ENCODE peak calls at places on chromosomes 3 and 15, in ten cellular contexts. K is fibroblast of mammary gland; X is CD4-positive, alpha-beta T cell; G is fibroblast of pulmonary artery; I is nephron progenitor cell; V is body of pancreas; R is omental fat pad; S is progenitor cell of endocrine pancreas; P is fibroblast of lung; F is foreskin fibroblast. E is an unnamed sample.

GRCh38 chr3:185152433-185153169 is at the start of gene C3orf70:
- DNase-seq in R (no peak), P (peak), S (peak), I (peak), V (peak), K (peak), G (peak), F (peak), X (no peak), E (peak)

GRCh38 chr3:157176108-157176507 is 16.2 kb upstream of the CCNL1 start:
- DNase-seq in P (peak), I (peak), K (peak), V (no peak), F (peak), X (no peak), S (no peak), G (no peak), R (no peak), E (no peak)

GRCh38 chr3:95172549-95172948 is 1109.7 kb downstream of the NSUN3 start:
- DNase-seq in R (no peak), P (no peak), G (no peak), S (no peak), F (no peak), V (no peak), I (no peak), K (no peak), X (no peak), E (no peak)

GRCh38 chr15:49624046-49624445 is 3.2 kb downstream of the DTWD1 start:
- DNase-seq in X (no peak), P (no peak), K (peak), G (no peak), I (no peak), R (no peak), F (peak), V (no peak), S (no peak), E (no peak)

GRCh38 chr3:32453346-32453745 is 49.3 kb downstream of the CMTM6 start:
- DNase-seq in S (no peak), V (no peak), K (peak), I (no peak), P (peak), G (peak), X (no peak), R (no peak), F (peak), E (no peak)

GRCh38 chr3:67876261-67876660 is 221.8 kb upstream of the SUCLG2 start:
- DNase-seq in R (no peak), F (no peak), K (no peak), G (no peak), I (no peak), P (no peak), X (no peak), V (no peak), S (no peak), E (no peak)

GRCh38 chr3:102091358-102091757 is 242.0 kb downstream of the NFKBIZ start:
- DNase-seq in F (no peak), X (no peak), V (no peak), I (no peak), R (no peak), P (no peak), S (no peak), G (no peak), K (no peak), E (no peak)

GRCh38 chr3:88141458-88142083 is 8.2 kb upstream of the C3orf38 start:
- DNase-seq in X (no peak), F (peak), S (no peak), I (no peak), G (peak), V (no peak), K (peak), R (no peak), P (peak), E (no peak)

GRCh38 chr15:99998661-99999101 is 265.4 kb upstream of the LYSMD4 start:
- DNase-seq in S (no peak), F (no peak), X (no peak), G (no peak), R (no peak), P (no peak), V (no peak), I (no peak), K (no peak), E (peak)

GRCh38 chr15:25416693-25417092 is 22.1 kb downstream of the UBE3A start:
- DNase-seq in P (no peak), X (no peak), G (no peak), S (no peak), R (no peak), V (no peak), I (no peak), K (no peak), F (no peak), E (no peak)

GRCh38 chr15:83651541-83651940 is 2.4 kb upstream of the ADAMTSL3 start:
- DNase-seq in I (no peak), P (no peak), R (no peak), V (no peak), S (no peak), G (no peak), F (no peak), X (no peak), K (no peak), E (no peak)

GRCh38 chr15:36066757-36067156 is 512.7 kb upstream of the CDIN1 start:
- DNase-seq in G (no peak), K (no peak), S (no peak), I (no peak), P (no peak), R (no peak), X (no peak), F (no peak), V (no peak), E (no peak)

GRCh38 chr3:52085883-52086282 is 29.5 kb upstream of the DUSP7 start:
- DNase-seq in G (no peak), V (no peak), F (no peak), I (no peak), X (no peak), R (no peak), K (no peak), P (no peak), S (no peak), E (no peak)

DNA sequence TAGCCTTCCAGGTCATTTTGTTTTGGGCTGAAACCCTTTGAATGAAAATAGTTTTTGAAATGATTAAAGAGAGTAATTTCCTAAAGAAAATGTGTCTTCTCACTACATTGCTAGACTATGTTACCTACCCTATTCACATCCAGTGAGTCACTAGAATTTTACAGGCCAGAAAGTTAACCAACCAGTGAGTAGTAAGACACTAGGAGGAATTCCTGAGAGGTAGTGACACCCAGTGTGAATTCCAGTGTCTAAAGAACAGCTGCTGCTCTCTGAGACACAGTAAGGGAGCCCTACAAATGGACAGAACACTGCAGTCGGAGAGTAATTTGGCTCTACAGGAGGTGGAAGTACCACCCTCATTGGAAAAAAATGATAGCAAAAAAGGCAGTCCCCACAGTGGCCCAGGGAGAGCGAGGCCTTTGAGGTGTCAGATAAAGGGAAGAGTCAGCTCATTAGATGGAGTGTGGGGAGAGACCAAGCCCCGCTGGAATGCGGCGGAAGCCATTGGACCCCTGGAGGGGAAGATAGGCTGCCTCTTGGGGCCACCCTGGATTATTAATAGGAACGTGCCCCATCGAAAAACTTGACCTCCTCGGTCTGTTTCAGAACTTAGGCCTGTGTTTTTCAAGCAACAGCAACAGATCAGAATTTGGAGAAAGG is 67.7 kb downstream of the TUSC7 start:
- DNase-seq in P (no peak), I (no peak), K (no peak), V (no peak), F (no peak), R (no peak), S (no peak), G (no peak), X (no peak), E (no peak)
- TF ChIP-seq CTCF in P (no peak), I (no peak), K (no peak), V (no peak), F (no peak), R (no peak), S (no peak), G (no peak), X (no peak), E (no peak)

DNA sequence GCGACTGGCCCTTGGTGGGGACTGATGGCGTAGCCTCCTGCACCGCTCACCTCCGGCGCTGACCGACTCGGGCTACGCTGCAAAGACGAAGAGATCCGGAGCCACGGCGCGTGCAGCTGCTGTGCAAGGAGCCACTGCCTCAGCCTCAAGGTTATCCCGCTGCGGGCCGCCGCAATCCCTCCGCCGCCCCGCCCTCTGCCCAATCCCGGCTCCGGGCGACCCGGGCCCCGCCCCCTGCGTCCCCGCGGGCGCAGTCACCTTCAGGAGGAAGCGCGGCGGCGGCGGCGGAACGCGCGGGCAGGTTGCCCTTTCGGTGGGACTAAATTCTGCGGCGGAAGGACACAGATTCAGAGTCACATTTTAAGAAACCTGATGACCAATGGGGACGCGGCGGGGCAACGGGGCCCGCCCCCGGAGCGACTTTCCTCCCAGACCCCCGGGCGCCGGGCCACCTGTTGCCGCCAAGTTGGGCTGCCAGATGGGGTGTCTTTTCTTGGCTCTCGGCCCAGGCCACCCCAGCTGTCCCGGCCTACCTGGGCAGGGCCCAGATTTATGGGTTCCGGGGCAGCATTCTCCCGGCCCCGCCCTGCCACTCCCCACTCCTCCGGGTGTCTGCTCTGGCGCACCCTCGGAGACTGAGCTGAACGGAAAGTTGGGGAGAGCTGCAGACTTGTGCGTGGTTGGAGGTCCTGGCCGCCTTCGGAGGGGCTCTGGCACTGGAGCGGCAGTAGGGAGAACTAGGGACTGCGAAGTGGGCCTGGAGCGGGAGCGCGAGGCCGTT is at the start of gene PKM:
- DNase-seq in X (peak), I (peak), S (peak), K (peak), V (peak), R (peak), P (peak), G (peak), F (peak), E (peak)
- TF ChIP-seq CTCF in X (no peak), I (no peak), S (no peak), K (no peak), V (no peak), R (no peak), P (no peak), G (no peak), F (no peak), E (no peak)

GRCh38 chr3:19540464-19540863 is 392.2 kb downstream of the KCNH8 start:
- DNase-seq in X (no peak), S (no peak), P (no peak), I (no peak), K (no peak), V (no peak), R (no peak), G (no peak), F (no peak), E (no peak)

GRCh38 chr3:19547665-19548464 is 386.2 kb downstream of the EFHB start:
- DNase-seq in R (no peak), G (no peak), S (no peak), F (no peak), V (no peak), P (no peak), K (no peak), I (no peak), X (no peak), E (no peak)

GRCh38 chr3:19539488-19540395 is 391.4 kb downstream of the KCNH8 start:
- DNase-seq in S (no peak), X (no peak), F (no peak), G (no peak), R (no peak), I (no peak), V (no peak), K (no peak), P (no peak), E (no peak)

GRCh38 chr3:19541284-19541683 is 392.7 kb downstream of the EFHB start:
- DNase-seq in I (no peak), X (no peak), S (no peak), K (no peak), V (no peak), F (no peak), P (no peak), G (no peak), R (no peak), E (no peak)

GRCh38 chr3:19543212-19543841 is 390.7 kb downstream of the EFHB start:
- DNase-seq in V (no peak), X (no peak), S (no peak), P (no peak), R (no peak), K (no peak), G (peak), I (peak), F (no peak), E (no peak)
- TF ChIP-seq CTCF in V (peak), X (no peak), S (peak), P (no peak), R (no peak), K (no peak), G (peak), I (peak), F (no peak), E (peak)

GRCh38 chr15:90603893-90604292 is 74.2 kb downstream of the CRTC3 start:
- DNase-seq in R (no peak), K (peak), P (peak), G (peak), V (no peak), S (no peak), I (no peak), X (peak), F (peak), E (no peak)
- TF ChIP-seq CTCF in R (no peak), K (peak), P (peak), G (peak), V (no peak), S (peak), I (no peak), X (peak), F (peak), E (peak)

E was measured in chondrocyte.